ENCODE peak calls at places on chromosomes 11 and 22, in seven cellular contexts. One of them, this sample, is unnamed.
A peak's percentile ranks its signal among the peaks of the same experiment; 100 is the strongest.

GRCh38 chr11:40160418-40160817 is 1299.0 kb downstream of the LRRC4C start:
- DNase-seq in DND-41: no peak
- DNase-seq in K562: no peak
- DNase-seq in fibroblast of lung: no peak
- DNase-seq in AG09319: no peak
- DNase-seq in CD8-positive, alpha-beta T cell: no peak
- DNase-seq in lung: no peak
- DNase-seq in this sample: no peak

GRCh38 chr11:11578542-11578941 is 43.3 kb downstream of the GALNT18 start:
- DNase-seq in DND-41: no peak
- DNase-seq in K562: no peak
- DNase-seq in fibroblast of lung: no peak
- DNase-seq in AG09319: no peak
- DNase-seq in CD8-positive, alpha-beta T cell: no peak
- DNase-seq in lung: peak; percentile 24
- DNase-seq in this sample: no peak

GRCh38 chr22:27032121-27032761 is 374.9 kb downstream of the MIAT start:
- DNase-seq in DND-41: no peak
- DNase-seq in K562: peak; percentile 5
- DNase-seq in fibroblast of lung: no peak
- DNase-seq in AG09319: no peak
- DNase-seq in CD8-positive, alpha-beta T cell: no peak
- DNase-seq in lung: no peak
- DNase-seq in this sample: no peak

GRCh38 chr11:2750101-2750509 is 50.3 kb upstream of the KCNQ1OT1 start:
- DNase-seq in DND-41: no peak
- DNase-seq in K562: no peak
- DNase-seq in fibroblast of lung: no peak
- DNase-seq in AG09319: no peak
- DNase-seq in CD8-positive, alpha-beta T cell: no peak
- DNase-seq in lung: no peak
- DNase-seq in this sample: peak; percentile 11

GRCh38 chr11:63920126-63920869 is 3.3 kb upstream of the RCOR2 start:
- DNase-seq in DND-41: no peak
- DNase-seq in K562: no peak
- DNase-seq in fibroblast of lung: peak; percentile 25
- DNase-seq in AG09319: no peak
- DNase-seq in CD8-positive, alpha-beta T cell: no peak
- DNase-seq in lung: peak; percentile 45
- DNase-seq in this sample: peak; percentile 85

GRCh38 chr22:40196628-40197027 is 18.9 kb downstream of the TNRC6B start:
- DNase-seq in DND-41: no peak
- DNase-seq in K562: no peak
- DNase-seq in fibroblast of lung: peak; percentile 93
- DNase-seq in AG09319: no peak
- DNase-seq in CD8-positive, alpha-beta T cell: no peak
- DNase-seq in lung: no peak
- DNase-seq in this sample: no peak

GRCh38 chr11:130070109-130070828 is 575 bp downstream of the APLP2 start:
- DNase-seq in DND-41: peak; percentile 37
- DNase-seq in K562: peak; percentile 50
- DNase-seq in fibroblast of lung: peak; percentile 44
- DNase-seq in AG09319: no peak
- DNase-seq in CD8-positive, alpha-beta T cell: peak; percentile 43
- DNase-seq in lung: peak; percentile 41
- DNase-seq in this sample: peak; percentile 67

GRCh38 chr11:116576523-116576922 is 196.3 kb downstream of the BUD13 start:
- DNase-seq in DND-41: peak; percentile 51
- DNase-seq in K562: no peak
- DNase-seq in fibroblast of lung: no peak
- DNase-seq in AG09319: no peak
- DNase-seq in CD8-positive, alpha-beta T cell: no peak
- DNase-seq in lung: no peak
- DNase-seq in this sample: no peak

GRCh38 chr11:111582163-111582562 is 20.1 kb upstream of the SIK2 start:
- DNase-seq in DND-41: no peak
- DNase-seq in K562: no peak
- DNase-seq in fibroblast of lung: no peak
- DNase-seq in AG09319: no peak
- DNase-seq in CD8-positive, alpha-beta T cell: no peak
- DNase-seq in lung: no peak
- DNase-seq in this sample: no peak

GRCh38 chr22:44583854-44584253 is 85.8 kb upstream of the RTL6 start:
- DNase-seq in DND-41: no peak
- DNase-seq in K562: no peak
- DNase-seq in fibroblast of lung: no peak
- DNase-seq in AG09319: no peak
- DNase-seq in CD8-positive, alpha-beta T cell: no peak
- DNase-seq in lung: no peak
- DNase-seq in this sample: peak; percentile 27

GRCh38 chr22:23219787-23220484 is 39.6 kb downstream of the BCR start:
- DNase-seq in DND-41: peak; percentile 89
- DNase-seq in K562: no peak
- DNase-seq in fibroblast of lung: peak; percentile 44
- DNase-seq in AG09319: no peak
- DNase-seq in CD8-positive, alpha-beta T cell: peak; percentile 50
- DNase-seq in lung: peak; percentile 61
- DNase-seq in this sample: no peak

GRCh38 chr11:705646-706438 is at the start of gene EPS8L2:
- DNase-seq in DND-41: no peak
- DNase-seq in K562: peak; percentile 82
- DNase-seq in fibroblast of lung: no peak
- DNase-seq in AG09319: no peak
- DNase-seq in CD8-positive, alpha-beta T cell: no peak
- DNase-seq in lung: peak; percentile 77
- DNase-seq in this sample: peak; percentile 87

GRCh38 chr11:70680781-70681281 is 282.5 kb downstream of the CTTN start:
- DNase-seq in DND-41: no peak
- DNase-seq in K562: no peak
- DNase-seq in fibroblast of lung: no peak
- DNase-seq in AG09319: no peak
- DNase-seq in CD8-positive, alpha-beta T cell: no peak
- DNase-seq in lung: no peak
- DNase-seq in this sample: no peak

GRCh38 chr22:38203090-38203810 is 1.5 kb downstream of the MAFF start:
- DNase-seq in DND-41: no peak
- DNase-seq in K562: peak; percentile 22
- DNase-seq in fibroblast of lung: peak; percentile 44
- DNase-seq in AG09319: no peak
- DNase-seq in CD8-positive, alpha-beta T cell: peak; percentile 46
- DNase-seq in lung: peak; percentile 63
- DNase-seq in this sample: peak; percentile 86

GRCh38 chr11:8329336-8329735 is 65.7 kb upstream of the LMO1 start:
- DNase-seq in DND-41: no peak
- DNase-seq in K562: no peak
- DNase-seq in fibroblast of lung: no peak
- DNase-seq in AG09319: no peak
- DNase-seq in CD8-positive, alpha-beta T cell: no peak
- DNase-seq in lung: no peak
- DNase-seq in this sample: no peak

GRCh38 chr11:38593649-38594048 is 1995.6 kb upstream of the RAG2 start:
- DNase-seq in DND-41: no peak
- DNase-seq in K562: no peak
- DNase-seq in fibroblast of lung: peak; percentile 18
- DNase-seq in AG09319: peak; percentile 25
- DNase-seq in CD8-positive, alpha-beta T cell: no peak
- DNase-seq in lung: no peak
- DNase-seq in this sample: no peak

GRCh38 chr11:7595016-7595869 is 78.1 kb downstream of the CYB5R2 start:
- DNase-seq in DND-41: no peak
- DNase-seq in K562: no peak
- DNase-seq in fibroblast of lung: peak; percentile 63
- DNase-seq in AG09319: peak; percentile 62
- DNase-seq in CD8-positive, alpha-beta T cell: no peak
- DNase-seq in lung: no peak
- DNase-seq in this sample: no peak

GRCh38 chr11:26231252-26231661 is 100.7 kb upstream of the ANO3 start:
- DNase-seq in DND-41: no peak
- DNase-seq in K562: no peak
- DNase-seq in fibroblast of lung: peak; percentile 81
- DNase-seq in AG09319: no peak
- DNase-seq in CD8-positive, alpha-beta T cell: no peak
- DNase-seq in lung: no peak
- DNase-seq in this sample: no peak

GRCh38 chr22:39446239-39446721 is 10.5 kb upstream of the MGAT3 start:
- DNase-seq in DND-41: no peak
- DNase-seq in K562: peak; percentile 42
- DNase-seq in fibroblast of lung: no peak
- DNase-seq in AG09319: no peak
- DNase-seq in CD8-positive, alpha-beta T cell: no peak
- DNase-seq in lung: no peak
- DNase-seq in this sample: peak; percentile 41

GRCh38 chr11:118214210-118214914 is 10.4 kb downstream of the JAML start:
- DNase-seq in DND-41: no peak
- DNase-seq in K562: no peak
- DNase-seq in fibroblast of lung: no peak
- DNase-seq in AG09319: no peak
- DNase-seq in CD8-positive, alpha-beta T cell: no peak
- DNase-seq in lung: peak; percentile 41
- DNase-seq in this sample: no peak

GRCh38 chr11:71543866-71544265 is 4.4 kb upstream of the KRTAP5-9 start:
- DNase-seq in DND-41: peak; percentile 11
- DNase-seq in K562: no peak
- DNase-seq in fibroblast of lung: no peak
- DNase-seq in AG09319: no peak
- DNase-seq in CD8-positive, alpha-beta T cell: no peak
- DNase-seq in lung: no peak
- DNase-seq in this sample: no peak

GRCh38 chr11:8356731-8357504 is 93.2 kb upstream of the LMO1 start:
- DNase-seq in DND-41: no peak
- DNase-seq in K562: no peak
- DNase-seq in fibroblast of lung: peak; percentile 16
- DNase-seq in AG09319: no peak
- DNase-seq in CD8-positive, alpha-beta T cell: no peak
- DNase-seq in lung: no peak
- DNase-seq in this sample: peak; percentile 15

DNA sequence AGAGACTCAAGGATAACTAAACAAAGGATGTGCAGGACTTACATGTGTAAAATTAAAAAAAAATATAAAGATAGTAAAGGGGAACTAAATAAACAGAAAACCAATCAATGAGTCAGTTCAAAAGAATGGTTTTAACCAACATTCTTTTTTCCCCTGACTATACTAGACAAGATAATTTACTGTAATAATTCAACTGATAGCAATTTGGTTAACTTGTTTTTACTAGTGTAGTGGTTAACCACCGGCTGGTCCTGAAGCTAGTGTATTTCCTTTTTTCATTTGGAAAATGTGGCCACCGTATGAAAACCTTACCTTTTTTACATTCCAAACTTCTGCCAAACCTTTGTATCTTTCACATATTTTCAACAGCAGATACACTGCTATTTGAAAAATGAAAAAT is 123.1 kb downstream of the ARHGAP42 start:
- DNase-seq in DND-41: no peak
- DNase-seq in K562: no peak
- DNase-seq in fibroblast of lung: peak; percentile 21
- DNase-seq in AG09319: no peak
- DNase-seq in CD8-positive, alpha-beta T cell: no peak
- DNase-seq in lung: no peak
- DNase-seq in this sample: no peak
- TF ChIP-seq CTCF in DND-41: no peak
- TF ChIP-seq CTCF in K562: no peak
- TF ChIP-seq CTCF in fibroblast of lung: no peak
- TF ChIP-seq CTCF in AG09319: no peak
- TF ChIP-seq CTCF in CD8-positive, alpha-beta T cell: no peak
- TF ChIP-seq CTCF in lung: no peak
- TF ChIP-seq CTCF in this sample: no peak

DNA sequence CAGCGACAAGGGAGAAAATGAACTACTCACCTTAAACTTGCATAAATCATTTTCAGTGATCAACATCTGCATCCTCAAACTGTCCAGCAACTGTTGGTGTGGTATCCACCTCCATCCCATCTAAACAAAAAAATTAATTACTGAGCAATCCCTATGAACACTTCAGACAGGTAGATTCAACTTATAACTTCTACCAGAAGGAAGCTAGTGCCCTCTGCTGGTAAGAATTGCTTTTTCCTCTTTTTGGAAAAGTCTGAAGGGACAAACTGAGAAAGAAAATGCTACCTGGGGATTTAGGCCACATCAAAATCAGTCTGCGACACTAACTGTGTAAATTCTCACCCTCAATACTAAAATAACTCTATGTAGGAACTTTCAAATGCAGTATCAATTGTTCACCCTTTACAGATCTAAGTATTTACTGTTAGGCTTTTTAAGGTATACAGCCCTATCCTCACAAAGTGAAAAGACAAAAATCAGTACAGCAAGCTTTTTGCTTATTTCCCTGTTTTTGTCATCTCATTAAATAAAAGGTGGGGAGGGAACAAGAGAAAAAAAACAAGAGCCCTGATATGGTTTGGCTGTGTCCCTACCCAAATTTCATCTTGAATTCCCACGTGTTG is 17.9 kb downstream of the CLNS1A start:
- DNase-seq in DND-41: no peak
- DNase-seq in K562: no peak
- DNase-seq in fibroblast of lung: peak; percentile 67
- DNase-seq in AG09319: no peak
- DNase-seq in CD8-positive, alpha-beta T cell: no peak
- DNase-seq in lung: no peak
- DNase-seq in this sample: no peak
- TF ChIP-seq CTCF in DND-41: peak; percentile 81
- TF ChIP-seq CTCF in K562: peak; percentile 64
- TF ChIP-seq CTCF in fibroblast of lung: peak; percentile 68
- TF ChIP-seq CTCF in AG09319: peak; percentile 69
- TF ChIP-seq CTCF in CD8-positive, alpha-beta T cell: peak; percentile 77
- TF ChIP-seq CTCF in lung: peak; percentile 41
- TF ChIP-seq CTCF in this sample: peak; percentile 44

DNA sequence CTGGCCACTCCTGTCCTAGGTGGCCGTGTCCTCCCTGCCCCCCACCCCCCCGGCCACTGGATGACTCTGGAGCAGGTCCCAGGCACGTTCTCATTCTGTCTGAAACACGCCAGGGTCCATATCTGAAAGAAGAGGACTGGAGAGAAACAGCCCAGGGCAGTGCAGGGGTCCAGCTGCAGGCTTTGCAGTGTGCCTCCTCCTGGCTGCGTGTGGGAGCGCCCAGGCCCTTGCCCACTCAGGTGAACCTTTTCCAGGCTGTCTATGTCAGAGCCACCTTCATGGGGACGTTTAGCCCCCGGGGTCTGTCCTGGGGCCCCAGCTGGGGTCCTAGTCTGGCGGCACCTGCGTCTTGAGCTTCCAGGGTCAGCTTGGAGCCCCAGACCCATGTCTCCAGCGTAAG is 15.6 kb downstream of the GRAMD4 start:
- DNase-seq in DND-41: no peak
- DNase-seq in K562: no peak
- DNase-seq in fibroblast of lung: no peak
- DNase-seq in AG09319: no peak
- DNase-seq in CD8-positive, alpha-beta T cell: no peak
- DNase-seq in lung: no peak
- DNase-seq in this sample: no peak
- TF ChIP-seq CTCF in DND-41: peak; percentile 33
- TF ChIP-seq CTCF in K562: peak; percentile 27
- TF ChIP-seq CTCF in fibroblast of lung: no peak
- TF ChIP-seq CTCF in AG09319: no peak
- TF ChIP-seq CTCF in CD8-positive, alpha-beta T cell: no peak
- TF ChIP-seq CTCF in lung: no peak
- TF ChIP-seq CTCF in this sample: no peak

DNA sequence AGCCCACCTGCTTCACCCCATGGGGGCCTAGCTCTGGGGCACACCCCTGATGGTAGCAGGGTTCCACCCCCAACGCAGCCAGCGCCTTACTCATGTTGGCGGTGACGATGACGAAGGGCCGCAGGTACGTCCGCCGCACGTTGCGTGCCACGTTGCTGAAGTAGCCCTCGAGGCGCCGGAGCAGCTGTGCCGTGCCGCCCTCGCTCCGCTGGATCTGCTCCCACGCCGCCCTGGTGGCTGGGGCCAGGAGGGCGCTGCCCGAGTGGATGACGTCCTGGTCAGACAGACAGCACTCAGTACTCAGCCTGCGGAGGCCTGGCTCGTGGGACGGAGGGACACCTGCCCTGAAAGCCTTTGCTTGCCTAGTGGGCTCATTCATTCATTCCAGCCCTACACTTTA is 50.8 kb downstream of the TRMU start:
- DNase-seq in DND-41: no peak
- DNase-seq in K562: no peak
- DNase-seq in fibroblast of lung: no peak
- DNase-seq in AG09319: no peak
- DNase-seq in CD8-positive, alpha-beta T cell: no peak
- DNase-seq in lung: no peak
- DNase-seq in this sample: peak; percentile 42
- TF ChIP-seq CTCF in DND-41: peak; percentile 27
- TF ChIP-seq CTCF in K562: no peak
- TF ChIP-seq CTCF in fibroblast of lung: no peak
- TF ChIP-seq CTCF in AG09319: no peak
- TF ChIP-seq CTCF in CD8-positive, alpha-beta T cell: no peak
- TF ChIP-seq CTCF in lung: no peak
- TF ChIP-seq CTCF in this sample: no peak

This sample was measured in mucosa of descending colon.